ENCODE peak calls at places on chromosomes 6 and 20, in five cellular contexts. Q, P, V, F and B are unnamed samples.

GRCh38 chr6:136846046-136846445 is 23.7 kb downstream of the PEX7 start:
- DNase-seq in F (peak; percentile 37), V (peak; percentile 25), P (no peak), Q (no peak), B (peak; percentile 60)

GRCh38 chr20:37336369-37337207 is 9.4 kb upstream of the SRC start:
- DNase-seq in V (peak; percentile 78), F (no peak), P (peak; percentile 78), Q (peak; percentile 74), B (no peak)

GRCh38 chr6:88374556-88374955 is 208.4 kb upstream of the CNR1 start:
- DNase-seq in F (no peak), P (no peak), Q (no peak), V (no peak), B (no peak)

GRCh38 chr6:18493421-18493891 is 106.3 kb downstream of the RNF144B start:
- DNase-seq in P (no peak), V (no peak), F (peak; percentile 46), Q (no peak), B (no peak)

GRCh38 chr6:159977242-159978214 is 8.6 kb downstream of the IGF2R start:
- DNase-seq in F (no peak), P (peak; percentile 82), V (peak; percentile 62), Q (peak; percentile 80), B (no peak)

GRCh38 chr6:55853008-55854001 is 22.1 kb downstream of the BMP5 start:
- DNase-seq in Q (no peak), P (no peak), V (no peak), F (no peak), B (no peak)

GRCh38 chr6:26196846-26197683 is 109.8 kb downstream of the HFE start:
- DNase-seq in F (peak; percentile 91), P (peak; percentile 95), V (peak; percentile 75), Q (peak; percentile 66), B (peak; percentile 88)

GRCh38 chr20:23533161-23533560 is 35.1 kb downstream of the CST9L start:
- DNase-seq in Q (no peak), V (no peak), F (no peak), P (no peak), B (no peak)

GRCh38 chr6:63685453-63686379 is 50.1 kb downstream of the PHF3 start:
- DNase-seq in Q (no peak), P (no peak), F (no peak), V (no peak), B (no peak)

GRCh38 chr6:64049736-64050135 is 414.1 kb downstream of the PHF3 start:
- DNase-seq in P (no peak), F (no peak), Q (no peak), V (no peak), B (no peak)

GRCh38 chr6:91879346-91879995 is 1292.6 kb upstream of the MAP3K7 start:
- DNase-seq in P (no peak), V (no peak), F (no peak), Q (no peak), B (no peak)

GRCh38 chr20:25062841-25063240 is 4.9 kb upstream of the ACSS1 start:
- DNase-seq in F (no peak), Q (peak; percentile 6), V (no peak), P (no peak), B (no peak)

GRCh38 chr6:97026298-97026697 is 101.8 kb downstream of the KLHL32 start:
- DNase-seq in P (no peak), F (no peak), Q (no peak), V (no peak), B (no peak)

GRCh38 chr20:32244150-32244823 is 33.2 kb upstream of the KIF3B start:
- DNase-seq in F (no peak), V (no peak), Q (no peak), P (no peak), B (no peak)

GRCh38 chr20:32482251-32483220 is 102.6 kb downstream of the NOL4L start:
- DNase-seq in V (peak; percentile 67), P (peak; percentile 76), F (no peak), Q (peak; percentile 69), B (no peak)

GRCh38 chr6:155201461-155202226 is 62.2 kb upstream of the CLDN20 start:
- DNase-seq in P (no peak), V (no peak), Q (no peak), F (no peak), B (peak; percentile 56)

GRCh38 chr20:50214226-50215024 is 23.8 kb downstream of the CEBPB start:
- DNase-seq in V (no peak), F (no peak), P (no peak), Q (no peak), B (no peak)

GRCh38 chr20:21509597-21510331 is 4.1 kb downstream of the NKX2-2 start:
- DNase-seq in V (no peak), F (no peak), P (no peak), Q (no peak), B (no peak)

GRCh38 chr6:93423542-93423941 is 4.2 kb upstream of the EPHA7 start:
- DNase-seq in Q (no peak), F (peak; percentile 25), P (peak; percentile 70), V (no peak), B (peak; percentile 49)
- TF ChIP-seq CTCF in Q (peak; percentile 26), F (peak; percentile 17), P (peak; percentile 62), V (no peak), B (peak; percentile 69)

GRCh38 chr6:150967381-150967780 is 101.9 kb downstream of the MTHFD1L start:
- DNase-seq in P (no peak), F (no peak), Q (no peak), V (no peak), B (no peak)
- H3K4me3 ChIP-seq in P (no peak overlapping the region), F (no peak overlapping the region), Q (no peak overlapping the region), V (no peak overlapping the region), B (no peak overlapping the region)

DNA sequence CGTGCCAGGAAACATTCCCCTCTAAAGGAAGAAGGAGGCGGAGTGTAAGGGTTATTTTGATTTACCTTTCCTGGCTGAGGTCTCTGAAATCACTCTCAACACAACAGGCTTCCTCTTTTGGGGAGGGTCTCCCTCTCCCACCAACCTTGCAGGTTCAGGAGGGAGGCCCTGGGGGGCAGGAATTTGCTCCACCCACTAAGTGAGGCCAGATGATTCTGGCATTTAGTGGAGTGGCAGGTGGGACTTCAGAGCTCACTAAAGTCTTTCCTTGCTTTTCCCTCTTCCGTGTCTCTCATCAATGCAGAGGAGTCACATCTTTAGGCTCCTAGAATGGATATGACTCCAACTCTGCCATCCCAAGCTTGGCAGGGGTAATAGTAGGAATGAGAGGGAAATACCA is 168.7 kb downstream of the BCAS1 start:
- DNase-seq in F (no peak), V (no peak), P (no peak), Q (no peak), B (no peak)
- H3K27ac ChIP-seq in F (peak overlapping the region; percentile 36), V (peak overlapping the region; percentile 23), P (peak overlapping the region; percentile 46), Q (peak overlapping the region; percentile 60), B (peak overlapping the region; percentile 74)

DNA sequence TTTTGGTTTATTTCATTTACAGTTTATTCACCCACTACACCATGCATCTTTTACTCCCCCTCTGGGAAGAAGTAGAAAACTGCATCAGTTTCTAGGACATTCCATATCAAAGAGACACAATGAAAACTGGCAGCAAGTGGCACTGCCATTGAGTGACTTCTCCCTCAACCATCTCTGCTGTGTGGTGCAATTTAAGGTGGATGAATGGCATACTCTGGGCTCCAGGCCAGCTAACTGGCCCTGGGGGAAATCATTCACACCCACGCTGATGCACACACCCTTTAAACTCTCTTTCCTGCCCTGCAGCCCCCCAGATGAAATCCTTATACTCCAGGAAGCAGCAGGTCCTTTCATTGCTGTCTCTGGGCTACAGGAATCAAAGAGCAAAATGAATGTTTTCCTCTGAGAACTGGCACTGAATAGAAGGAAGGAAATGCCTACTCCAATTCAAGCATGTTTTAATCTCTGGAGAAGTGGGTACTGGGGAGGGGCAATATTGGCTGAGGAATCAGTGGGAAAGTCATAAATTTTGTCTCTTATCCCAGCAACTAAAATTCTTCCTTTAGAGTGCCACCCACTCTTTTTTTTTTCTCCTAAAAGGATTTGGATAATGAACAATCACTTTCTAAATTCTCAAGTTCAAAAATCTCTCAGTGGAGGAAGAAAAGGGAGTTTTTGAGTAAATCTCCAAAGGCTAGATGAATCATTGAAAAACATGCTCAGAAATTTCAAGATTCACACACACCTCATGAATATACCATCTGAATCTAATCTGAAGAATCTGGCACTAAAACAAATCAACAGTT is 16.9 kb upstream of the RFPL4B start:
- DNase-seq in P (no peak), F (no peak), Q (no peak), V (no peak), B (no peak)
- TF ChIP-seq CTCF in P (no peak), F (no peak), Q (no peak), V (no peak), B (peak; percentile 28)

GRCh38 chr6:169556238-169556637 is 145.6 kb downstream of the WDR27 start:
- DNase-seq in F (no peak), P (no peak), Q (no peak), V (no peak), B (no peak)

GRCh38 chr6:169561665-169562064 is 140.2 kb downstream of the WDR27 start:
- DNase-seq in F (no peak), P (no peak), Q (no peak), V (no peak), B (no peak)

GRCh38 chr6:169557887-169558286 is 143.9 kb downstream of the WDR27 start:
- DNase-seq in P (no peak), Q (no peak), V (no peak), F (no peak), B (no peak)

GRCh38 chr6:169559001-169559441 is 142.8 kb downstream of the WDR27 start:
- DNase-seq in Q (no peak), V (no peak), F (no peak), P (no peak), B (no peak)

DNA sequence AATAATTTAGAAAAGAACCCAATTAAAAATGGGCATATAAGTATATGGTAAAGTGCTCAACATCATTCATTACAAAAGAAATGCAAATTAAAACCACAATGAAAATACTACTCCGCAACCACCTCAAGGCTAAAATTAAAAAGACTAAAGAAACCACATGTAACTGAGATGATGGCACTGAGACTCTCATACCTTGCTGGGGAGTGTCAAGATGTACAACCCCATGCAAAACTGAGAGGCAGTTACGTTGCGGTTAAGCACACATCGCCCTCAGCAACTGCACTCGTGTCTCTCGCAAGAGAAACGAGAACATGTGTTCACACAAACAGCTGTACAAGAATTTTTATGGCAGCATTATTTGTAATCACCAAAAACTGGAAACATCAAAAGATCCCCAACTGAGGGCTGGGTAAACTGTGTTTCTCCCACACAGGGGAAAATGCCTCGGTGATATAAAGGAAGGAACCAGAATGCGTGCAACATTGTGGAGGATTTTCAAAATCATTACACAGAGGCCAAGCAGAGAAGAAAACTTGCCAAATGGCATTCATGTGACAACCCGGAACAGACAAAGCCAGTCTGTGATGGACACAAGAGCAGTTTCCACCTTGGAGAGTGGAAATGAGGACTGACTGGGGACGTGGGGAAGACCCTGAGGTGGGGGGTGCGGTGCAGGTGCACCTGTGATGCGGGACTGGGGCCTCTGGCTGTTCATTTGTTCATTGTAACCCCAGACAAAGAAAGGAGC is 144.9 kb downstream of the WDR27 start:
- DNase-seq in F (no peak), P (no peak), V (no peak), Q (no peak), B (no peak)
- H3K4me3 ChIP-seq in F (no peak overlapping the region), P (no peak overlapping the region), V (no peak overlapping the region), Q (no peak overlapping the region), B (no peak overlapping the region)

DNA sequence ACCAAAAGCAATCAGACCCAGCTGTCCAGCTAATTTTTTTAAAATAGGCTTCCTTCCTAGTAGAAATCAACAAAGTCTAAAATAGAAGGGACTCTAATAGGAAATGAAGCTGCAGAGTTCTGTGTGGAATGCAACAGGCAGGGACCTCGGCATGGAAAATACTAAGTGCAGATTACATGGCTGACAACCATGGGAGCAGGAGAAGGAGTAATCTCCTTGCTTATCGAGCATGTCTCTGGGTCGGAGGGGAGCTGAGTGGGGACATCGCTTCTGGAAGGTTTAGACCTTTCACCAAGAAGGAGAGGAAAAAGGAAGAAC is 16.9 kb upstream of the ZNF831 start:
- DNase-seq in Q (no peak), P (no peak), F (no peak), V (no peak), B (no peak)
- H3K27ac ChIP-seq in Q (no peak overlapping the region), P (no peak overlapping the region), F (no peak overlapping the region), V (peak overlapping the region; percentile 12), B (no peak overlapping the region)